ENCODE peak calls at places on chromosomes 1 and 21, in four cellular contexts. G is K562, M is H1, E is HepG2. C is an unnamed sample.

GRCh38 chr21:38284221-38284620 is 27.4 kb downstream of the KCNJ15 start:
- DNase-seq in M (no peak), G (no peak), E (no peak), C (no peak)

GRCh38 chr1:221063651-221064050 is 184.4 kb downstream of the HLX start:
- DNase-seq in G (no peak), M (no peak), E (no peak), C (no peak)

GRCh38 chr21:44483288-44484237 is 28.3 kb downstream of the LRRC3 start:
- DNase-seq in M (no peak), G (no peak), E (peak; percentile 16), C (no peak)

GRCh38 chr1:32754282-32755097 is 51.9 kb upstream of the SYNC start:
- DNase-seq in M (no peak), E (no peak), G (peak; percentile 73), C (no peak)

GRCh38 chr21:17660449-17660848 is 47.7 kb upstream of the BTG3 start:
- DNase-seq in E (no peak), M (no peak), G (no peak), C (no peak)

GRCh38 chr1:181151378-181152326 is 63.2 kb downstream of the IER5 start:
- DNase-seq in G (peak; percentile 62), E (no peak), M (no peak), C (no peak)

GRCh38 chr21:45854702-45855247 is 126.8 kb upstream of the COL6A1 start:
- DNase-seq in M (no peak), E (no peak), G (no peak), C (no peak)

GRCh38 chr1:3817821-3818597 is 21.7 kb upstream of the LRRC47 start:
- DNase-seq in M (no peak), E (no peak), G (no peak), C (no peak)

GRCh38 chr1:24949331-24949881 is 19.3 kb upstream of the RUNX3 start:
- DNase-seq in M (no peak), E (peak; percentile 15), G (peak; percentile 31), C (no peak)

GRCh38 chr1:55143686-55144085 is 71.5 kb downstream of the USP24 start:
- DNase-seq in G (peak; percentile 50), E (peak; percentile 56), M (no peak), C (no peak)

GRCh38 chr21:45326169-45326833 is 38.6 kb upstream of the POFUT2 start:
- DNase-seq in G (no peak), M (no peak), E (no peak), C (no peak)

GRCh38 chr1:65791860-65792670 is 630 bp upstream of the PDE4B start:
- DNase-seq in E (no peak), M (peak; percentile 66), G (no peak), C (no peak)
- TF ChIP-seq EZH2 in E (no peak), M (peak; percentile 53), G (no peak), C (no peak)

DNA sequence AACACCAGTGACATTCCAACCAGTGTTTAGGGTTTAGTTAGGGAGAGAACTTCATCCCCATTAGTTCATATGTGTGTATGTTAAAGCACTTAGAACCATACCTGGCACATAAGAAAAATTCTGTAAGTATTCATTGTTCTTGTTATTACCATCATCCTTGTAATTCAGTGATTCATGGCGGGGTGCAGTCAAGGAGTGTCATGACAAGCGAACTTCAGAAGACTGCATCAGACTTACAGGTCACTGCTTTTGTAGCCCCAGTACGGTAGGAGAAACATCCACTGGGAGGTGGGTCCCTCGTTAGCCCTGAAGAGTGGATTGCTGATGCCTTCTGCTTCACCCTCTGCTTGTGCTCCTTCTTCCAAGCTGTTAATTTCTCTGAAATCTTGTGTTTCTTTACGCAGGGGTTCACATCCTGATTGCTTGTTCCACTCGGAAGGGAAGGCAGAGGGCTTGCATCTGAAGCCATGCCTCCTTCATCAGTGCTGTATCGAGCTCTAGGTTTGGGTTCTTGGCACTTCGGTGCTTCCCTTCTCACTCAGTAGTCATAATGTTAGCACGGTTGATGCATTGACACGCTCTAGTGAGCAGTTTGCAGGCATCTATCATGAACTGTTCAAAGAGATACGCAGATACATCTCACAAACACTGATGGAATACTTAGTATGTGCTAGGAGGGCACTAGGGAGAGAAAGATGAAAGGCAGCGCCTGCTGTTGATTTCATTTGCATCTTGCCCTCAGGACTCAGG is 108.3 kb downstream of the KIF26B start:
- DNase-seq in G (no peak), M (no peak), E (no peak), C (no peak)
- TF ChIP-seq JUN in G (no peak), M (no peak), E (no peak), C (no peak)

DNA sequence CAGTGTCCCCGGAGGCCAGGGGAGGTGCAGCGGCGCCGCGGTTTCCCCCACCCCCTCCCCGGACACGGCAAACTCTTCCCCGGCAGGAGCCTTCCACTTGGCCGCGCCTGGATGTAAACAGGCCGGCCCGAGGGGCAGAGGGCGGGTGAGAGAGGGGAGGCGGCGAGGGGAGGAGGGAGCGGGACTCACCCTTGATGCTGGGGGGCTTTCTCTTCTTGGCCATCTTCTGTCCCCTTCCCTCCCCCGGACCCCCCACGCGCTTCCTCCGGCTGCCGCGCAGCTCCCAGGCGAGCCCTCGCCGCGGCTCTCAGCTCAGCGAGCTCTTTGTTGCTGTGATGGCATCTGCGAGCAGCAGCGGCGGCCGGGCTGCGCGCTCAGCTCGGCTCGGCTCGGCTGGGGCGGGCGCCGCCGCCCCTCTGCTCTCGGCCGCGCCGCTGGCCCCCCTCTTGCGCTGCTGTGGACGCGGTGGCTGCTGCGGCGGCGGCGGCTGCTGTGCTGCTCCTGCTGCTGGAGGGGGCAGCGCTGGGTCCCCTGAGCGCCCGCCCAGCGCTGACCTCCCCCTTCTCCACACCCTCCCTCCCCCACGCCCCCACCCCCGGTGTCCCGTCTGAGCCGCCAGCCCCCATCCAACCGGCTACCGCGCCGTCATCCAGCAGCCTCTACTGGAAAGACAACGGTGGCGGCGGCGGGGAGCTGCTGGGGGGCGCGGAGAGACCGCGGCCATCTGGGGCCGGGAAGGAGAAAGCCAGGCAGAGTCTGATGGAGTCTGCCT is 4.9 kb upstream of the SLC44A5 start:
- DNase-seq in E (no peak), M (peak; percentile 73), G (peak; percentile 9), C (peak; percentile 74)
- TF ChIP-seq EZH2 in E (no peak), M (no peak), G (no peak), C (no peak)

DNA sequence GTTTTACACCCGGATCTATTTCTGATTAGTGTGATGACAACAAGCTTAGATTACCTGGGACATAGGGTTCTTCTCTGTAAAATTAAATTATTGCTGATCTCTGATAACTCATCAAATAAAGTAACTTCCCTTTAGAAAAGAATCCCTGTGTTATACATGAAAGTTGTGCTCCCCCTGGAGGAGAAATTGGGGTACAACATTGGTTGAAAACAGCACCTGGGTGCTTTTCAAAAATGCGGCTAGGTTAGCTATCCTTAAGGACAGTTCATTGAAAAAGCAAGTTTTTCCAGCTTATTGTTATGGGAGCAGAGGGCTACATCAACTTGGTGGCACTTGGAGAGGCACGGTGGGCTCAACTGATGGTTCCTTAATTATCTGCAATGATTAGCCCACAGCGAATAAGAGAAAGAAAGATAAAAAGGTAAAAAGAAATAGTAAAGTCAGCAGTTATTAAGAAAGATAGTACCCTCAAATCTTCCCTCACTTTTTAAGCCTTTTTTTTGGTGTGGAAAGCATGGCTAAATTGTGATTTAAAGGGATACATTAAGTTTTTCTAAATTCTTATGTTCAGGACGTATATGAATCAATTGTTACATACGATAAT is 97.8 kb downstream of the FMN2 start:
- DNase-seq in E (peak; percentile 33), M (peak; percentile 57), G (peak; percentile 50), C (peak; percentile 43)
- TF ChIP-seq JUN in E (no peak), M (no peak), G (no peak), C (no peak)

DNA sequence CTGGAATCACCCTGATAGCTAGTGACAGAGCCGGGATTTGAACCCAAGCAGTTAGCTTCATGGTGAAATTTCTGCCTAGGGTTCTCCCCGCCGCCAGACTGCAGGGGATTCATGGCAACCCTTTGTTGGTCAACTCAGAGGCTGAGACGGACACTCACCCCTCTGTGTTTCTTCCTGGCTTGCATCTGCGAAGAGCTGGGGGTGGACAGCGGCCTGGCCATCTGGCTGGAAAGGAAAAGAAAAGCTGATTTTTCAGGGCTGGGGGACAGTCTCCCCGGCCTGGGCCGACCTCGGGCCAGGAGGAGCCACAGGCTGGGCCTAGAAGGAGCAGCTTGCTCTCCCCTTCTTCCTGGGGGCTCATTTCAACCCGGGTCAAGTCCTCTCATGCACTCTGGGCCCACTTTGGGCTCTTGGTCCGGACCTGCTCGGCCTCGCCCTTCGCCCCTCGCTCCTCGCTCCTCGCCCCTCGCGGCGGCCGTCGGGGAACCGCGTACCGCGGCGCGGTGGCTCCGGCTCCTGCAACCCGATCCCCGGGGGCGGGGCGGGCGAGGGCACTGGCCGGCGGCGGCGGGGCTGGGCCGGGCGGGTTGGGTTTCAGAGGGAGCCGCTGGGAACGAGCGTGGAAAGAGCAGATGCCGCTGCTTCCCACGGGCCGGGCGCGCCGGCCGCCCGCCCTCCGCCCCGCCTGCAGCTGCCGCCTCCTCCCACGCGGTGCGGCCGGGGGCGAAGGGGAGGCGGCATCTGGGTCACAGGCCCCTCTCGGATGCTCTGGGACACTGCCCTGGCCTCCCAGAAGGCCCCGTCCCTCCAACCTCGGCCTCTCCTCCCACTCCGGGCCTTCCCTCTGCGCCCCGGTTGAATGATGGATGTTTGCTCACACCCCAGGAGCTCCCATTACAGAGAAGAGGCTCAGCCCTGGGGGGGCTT is 6.7 kb downstream of the HEYL start:
- DNase-seq in E (no peak), M (peak; percentile 86), G (peak; percentile 37), C (peak; percentile 38)
- TF ChIP-seq EZH2 in E (no peak), M (no peak), G (no peak), C (peak; percentile 77)

GRCh38 chr1:1397839-1398523 is 1.2 kb downstream of the CCNL2 start:
- DNase-seq in G (peak; percentile 83), E (peak; percentile 39), M (no peak), C (no peak)
- TF ChIP-seq JUN in G (no peak), E (no peak), M (no peak), C (no peak)

DNA sequence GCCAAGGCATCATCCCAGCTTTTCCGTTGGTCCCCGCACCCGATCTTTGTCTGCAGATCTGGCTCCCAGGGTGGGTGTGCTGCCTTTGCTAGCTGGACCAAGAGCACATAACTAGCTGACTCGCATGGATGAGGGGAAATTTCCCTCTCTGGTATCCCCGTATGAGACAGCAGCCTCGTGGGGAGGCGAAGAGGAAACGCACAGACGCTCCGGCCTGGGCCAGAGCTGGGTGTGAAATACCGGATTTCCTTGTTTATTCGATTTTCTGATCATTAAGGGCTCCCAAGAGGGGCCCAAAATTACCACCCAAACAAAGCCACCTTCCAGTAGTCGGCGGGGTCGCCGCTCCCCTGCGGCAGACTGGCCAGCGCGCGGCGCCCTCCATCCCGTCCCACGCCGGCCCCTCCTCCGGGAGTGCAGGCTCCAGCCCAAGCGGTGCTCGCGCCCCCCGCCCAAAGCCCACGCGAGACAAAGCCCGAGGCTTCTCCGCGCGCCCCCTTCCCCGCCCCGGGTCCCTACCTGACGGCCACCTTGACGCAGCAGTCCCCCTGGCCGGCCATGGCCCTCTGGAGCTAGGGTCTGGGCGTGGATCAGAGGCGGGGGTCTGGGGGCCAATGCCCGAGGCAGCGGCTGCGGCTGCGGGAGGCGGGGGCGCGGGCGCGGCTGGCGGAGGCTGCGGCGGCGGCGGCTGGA is 544 bp downstream of the KIF21B start:
- DNase-seq in M (peak; percentile 72), E (no peak), G (no peak), C (no peak)
- TF ChIP-seq EZH2 in M (no peak), E (no peak), G (no peak), C (no peak)

GRCh38 chr1:107572674-107573205 is 392.2 kb downstream of the VAV3 start:
- DNase-seq in G (no peak), M (no peak), E (no peak), C (no peak)
- TF ChIP-seq JUN in G (no peak), M (no peak), E (no peak), C (no peak)

GRCh38 chr21:36061445-36061844 is 1.1 kb upstream of the SETD4 start:
- DNase-seq in E (no peak), M (no peak), G (no peak), C (no peak)

GRCh38 chr21:36063375-36064084 is 3.2 kb upstream of the SETD4 start:
- DNase-seq in M (no peak), G (no peak), E (no peak), C (no peak)

GRCh38 chr21:36059823-36060158 is 535 bp downstream of the SETD4 start:
- DNase-seq in M (peak; percentile 70), G (peak; percentile 68), E (no peak), C (no peak)

GRCh38 chr21:36064085-36064460 is 3.7 kb upstream of the SETD4 start:
- DNase-seq in M (no peak), E (no peak), G (no peak), C (no peak)

GRCh38 chr21:36060159-36060921 is at the start of gene SETD4:
- DNase-seq in E (peak; percentile 85), G (peak; percentile 96), M (peak; percentile 97), C (peak; percentile 91)
- TF ChIP-seq EZH2 in E (no peak), G (no peak), M (no peak), C (no peak)